ENCODE peak calls at places on chromosomes 2 and 18, in six cellular contexts. I, E, T, G, A and H are unnamed samples.

GRCh38 chr2:238321467-238321866 is 1.1 kb downstream of the TRAF3IP1 start:
- DNase-seq in I (peak; percentile 57), E (no peak), T (peak; percentile 56), G (peak; percentile 24), A (no peak), H (peak; percentile 30)

GRCh38 chr2:32942728-32943485 is 3.8 kb upstream of the LTBP1 start:
- DNase-seq in I (no peak), E (no peak), T (no peak), G (no peak), A (no peak), H (no peak)

GRCh38 chr18:13266208-13267100 is 47.9 kb downstream of the LDLRAD4 start:
- DNase-seq in I (peak; percentile 88), E (no peak), T (no peak), G (no peak), A (no peak), H (no peak)

GRCh38 chr2:15974203-15974452 is 33.8 kb downstream of the MYCN start:
- DNase-seq in I (no peak), E (no peak), T (no peak), G (no peak), A (no peak), H (no peak)

GRCh38 chr2:45237850-45238542 is 228.7 kb upstream of the SIX2 start:
- DNase-seq in I (peak; percentile 65), E (peak; percentile 96), T (no peak), G (peak; percentile 83), A (no peak), H (no peak)

GRCh38 chr2:55054476-55054875 is 4.2 kb upstream of the RTN4 start:
- DNase-seq in I (no peak), E (no peak), T (no peak), G (no peak), A (no peak), H (no peak)

GRCh38 chr2:47205576-47206141 is 50.6 kb upstream of the STPG4 start:
- DNase-seq in I (no peak), E (peak; percentile 81), T (no peak), G (no peak), A (peak; percentile 47), H (no peak)

GRCh38 chr18:48703033-48703386 is 164.2 kb downstream of the CTIF start:
- DNase-seq in I (no peak), E (no peak), T (no peak), G (no peak), A (no peak), H (no peak)

GRCh38 chr2:31660812-31661335 is 80.1 kb upstream of the SRD5A2 start:
- DNase-seq in I (no peak), E (no peak), T (no peak), G (no peak), A (no peak), H (no peak)

GRCh38 chr2:44889118-44889517 is 52.4 kb upstream of the SIX3 start:
- DNase-seq in I (no peak), E (no peak), T (no peak), G (no peak), A (no peak), H (no peak)

GRCh38 chr2:241019441-241020139 is 21.2 kb downstream of the SNED1 start:
- DNase-seq in I (no peak), E (no peak), T (peak; percentile 32), G (no peak), A (no peak), H (peak; percentile 16)

GRCh38 chr2:2095360-2096093 is 235.5 kb downstream of the MYT1L start:
- DNase-seq in I (no peak), E (no peak), T (no peak), G (no peak), A (peak; percentile 21), H (peak; percentile 51)

GRCh38 chr2:84373866-84374265 is 85.2 kb downstream of the SUCLG1 start:
- DNase-seq in I (no peak), E (no peak), T (no peak), G (no peak), A (no peak), H (no peak)

GRCh38 chr2:86017901-86018896 is 87.5 kb downstream of the POLR1A start:
- DNase-seq in I (peak; percentile 81), E (no peak), T (peak; percentile 68), G (no peak), A (no peak), H (peak; percentile 57)

GRCh38 chr2:43083710-43084698 is 142.4 kb downstream of the ZFP36L2 start:
- DNase-seq in I (peak; percentile 74), E (peak; percentile 75), T (peak; percentile 88), G (no peak), A (no peak), H (peak; percentile 63)

GRCh38 chr18:42228581-42228980 is 273.5 kb downstream of the PIK3C3 start:
- DNase-seq in I (no peak), E (no peak), T (no peak), G (no peak), A (no peak), H (no peak)

GRCh38 chr2:188068093-188068492 is 223.6 kb upstream of the GULP1 start:
- DNase-seq in I (no peak), E (no peak), T (no peak), G (no peak), A (no peak), H (no peak)

GRCh38 chr2:172102858-172103359 is at the start of gene DLX2:
- DNase-seq in I (peak; percentile 90), E (peak; percentile 82), T (peak; percentile 82), G (peak; percentile 93), A (peak; percentile 97), H (peak; percentile 98)

GRCh38 chr2:172103471-172104292 is 982 bp upstream of the DLX2 start:
- DNase-seq in I (peak; percentile 94), E (peak; percentile 90), T (peak; percentile 77), G (peak; percentile 83), A (peak; percentile 92), H (peak; percentile 89)

GRCh38 chr2:172107690-172108586 is 5.2 kb upstream of the DLX2 start:
- DNase-seq in I (no peak), E (no peak), T (no peak), G (no peak), A (no peak), H (peak; percentile 79)

GRCh38 chr2:172106128-172106961 is 3.6 kb upstream of the DLX2 start:
- DNase-seq in I (no peak), E (peak; percentile 48), T (no peak), G (peak; percentile 59), A (peak; percentile 53), H (peak; percentile 84)

DNA sequence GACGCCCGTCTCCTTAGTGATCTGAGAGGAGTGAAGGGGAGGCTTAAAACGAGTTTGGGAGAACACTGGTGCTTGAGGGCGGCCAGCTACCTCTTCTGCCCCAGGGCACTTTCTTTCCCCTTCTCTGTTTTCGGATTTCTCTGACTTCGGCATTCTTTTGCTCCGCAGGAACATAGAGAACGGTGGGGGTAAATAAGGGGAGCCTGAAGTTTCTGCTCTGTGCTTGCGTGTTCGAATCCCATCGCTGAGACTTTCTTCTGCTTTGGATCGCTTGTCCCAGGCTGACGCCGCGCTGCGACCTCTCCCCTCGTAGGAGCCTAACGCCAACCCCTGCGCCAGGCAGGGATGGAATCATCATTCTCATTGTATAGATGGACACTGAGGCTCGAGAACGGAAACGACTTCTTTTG is 3.0 kb upstream of the DLX2 start:
- DNase-seq in I (no peak), E (no peak), T (no peak), G (no peak), A (peak; percentile 10), H (peak; percentile 46)
- H3K4me3 ChIP-seq in I (no peak overlapping the region), E (no peak overlapping the region), T (no peak overlapping the region), G (peak overlapping the region; percentile 75), A (no peak overlapping the region), H (peak overlapping the region; percentile 32)

GRCh38 chr2:171057575-171057974 is 103.1 kb downstream of the TLK1 start:
- DNase-seq in I (no peak), E (no peak), T (no peak), G (no peak), A (no peak), H (no peak)

DNA sequence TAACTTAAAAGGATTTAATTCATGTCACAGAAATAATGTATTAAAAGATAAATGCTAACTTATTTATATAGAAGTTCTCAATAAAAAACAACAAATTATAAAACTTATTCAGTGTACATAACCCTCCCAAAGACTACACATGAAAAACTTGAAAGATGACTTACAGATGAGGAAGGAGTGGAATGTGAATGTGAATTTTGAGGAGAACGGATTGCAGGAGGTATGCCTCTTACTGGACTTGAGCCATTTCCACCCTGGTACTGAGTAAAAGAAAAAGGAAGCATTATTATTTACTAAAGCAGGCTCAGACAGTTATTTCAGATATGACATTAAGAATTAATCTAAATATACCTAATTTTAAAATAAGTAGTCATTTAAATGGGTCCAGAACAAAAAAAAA is 104.4 kb downstream of the TLK1 start:
- DNase-seq in I (no peak), E (peak; percentile 15), T (no peak), G (no peak), A (no peak), H (no peak)
- H3K27me3 ChIP-seq in I (no peaks in the 10 kb centered on the region), E (no peaks in the 10 kb centered on the region), T (no peaks in the 10 kb centered on the region), G (no peaks in the 10 kb centered on the region), A (no peaks in the 10 kb centered on the region), H (no peaks in the 10 kb centered on the region)

DNA sequence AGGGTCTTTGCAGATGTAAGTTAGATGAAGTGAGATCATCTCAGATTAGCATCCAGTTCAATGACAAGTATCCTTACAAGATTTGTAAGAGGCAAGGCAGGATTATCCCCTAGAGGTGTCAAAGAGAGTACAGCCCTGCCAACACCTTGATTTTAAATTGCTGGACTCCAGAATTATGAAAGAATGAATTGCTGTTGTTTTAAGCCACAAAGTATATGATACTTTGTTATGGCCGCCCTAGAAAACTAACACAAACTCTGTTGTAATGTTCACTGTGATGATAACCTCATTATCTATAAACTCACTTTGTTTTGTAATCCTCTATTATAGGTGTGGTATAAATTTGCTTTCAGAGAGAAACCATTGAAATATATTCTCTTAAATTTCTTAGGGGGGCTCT is 249.0 kb upstream of the SPOPL start:
- DNase-seq in I (no peak), E (no peak), T (no peak), G (no peak), A (no peak), H (no peak)
- H3K4me3 ChIP-seq in I (no peak overlapping the region), E (no peak overlapping the region), T (no peak overlapping the region), G (no peak overlapping the region), A (no peak overlapping the region), H (no peak overlapping the region)

GRCh38 chr18:37564796-37565137 is 831 bp downstream of the CELF4 start:
- DNase-seq in I (peak; percentile 88), E (peak; percentile 80), T (peak; percentile 70), G (no peak), A (peak; percentile 49), H (peak; percentile 91)
- H3K27me3 ChIP-seq in I (no peaks in the 10 kb centered on the region), E (peaks cover 91% of the 10 kb centered on the region), T (peaks cover 27% of the 10 kb centered on the region), G (peaks cover 1% of the 10 kb centered on the region), A (peaks cover 21% of the 10 kb centered on the region), H (peaks cover 72% of the 10 kb centered on the region)